ENCODE peak calls at places on chromosomes 12 and 14, in four cellular contexts. One of them, this sample, is unnamed.

GRCh38 chr14:32404784-32405573 is 75.9 kb downstream of the AKAP6 start:
- DNase-seq in suprapubic skin: no peak
- DNase-seq in aorta: no peak
- DNase-seq in K562: no peak
- DNase-seq in this sample: peak; percentile 41

GRCh38 chr14:100137173-100137572 is 22.3 kb downstream of the DEGS2 start:
- DNase-seq in suprapubic skin: no peak
- DNase-seq in aorta: no peak
- DNase-seq in K562: no peak
- DNase-seq in this sample: no peak

GRCh38 chr12:40104461-40105264 is 1.2 kb downstream of the SLC2A13 start:
- DNase-seq in suprapubic skin: peak; percentile 71
- DNase-seq in aorta: no peak
- DNase-seq in K562: peak; percentile 70
- DNase-seq in this sample: peak; percentile 26

GRCh38 chr12:124233041-124233836 is 61.7 kb upstream of the RFLNA start:
- DNase-seq in suprapubic skin: no peak
- DNase-seq in aorta: no peak
- DNase-seq in K562: no peak
- DNase-seq in this sample: no peak

GRCh38 chr14:32514236-32514635 is 185.1 kb downstream of the AKAP6 start:
- DNase-seq in suprapubic skin: no peak
- DNase-seq in aorta: no peak
- DNase-seq in K562: no peak
- DNase-seq in this sample: no peak

GRCh38 chr12:54195736-54196347 is 7.1 kb upstream of the SMUG1 start:
- DNase-seq in suprapubic skin: no peak
- DNase-seq in aorta: no peak
- DNase-seq in K562: peak; percentile 77
- DNase-seq in this sample: no peak

GRCh38 chr12:56324196-56324595 is 8.4 kb upstream of the CNPY2 start:
- DNase-seq in suprapubic skin: no peak
- DNase-seq in aorta: no peak
- DNase-seq in K562: no peak
- DNase-seq in this sample: no peak

GRCh38 chr14:75303415-75303814 is 24.8 kb downstream of the FOS start:
- DNase-seq in suprapubic skin: peak; percentile 75
- DNase-seq in aorta: peak; percentile 81
- DNase-seq in K562: peak; percentile 79
- DNase-seq in this sample: peak; percentile 61

GRCh38 chr12:131407221-131408035 is 303.5 kb upstream of the SFSWAP start:
- DNase-seq in suprapubic skin: no peak
- DNase-seq in aorta: no peak
- DNase-seq in K562: no peak
- DNase-seq in this sample: no peak

GRCh38 chr12:25585021-25585523 is 32.0 kb upstream of the LMNTD1 start:
- DNase-seq in suprapubic skin: no peak
- DNase-seq in aorta: no peak
- DNase-seq in K562: no peak
- DNase-seq in this sample: no peak

GRCh38 chr14:88818018-88818417 is 6.4 kb upstream of the TTC8 start:
- DNase-seq in suprapubic skin: no peak
- DNase-seq in aorta: no peak
- DNase-seq in K562: no peak
- DNase-seq in this sample: no peak

GRCh38 chr14:24113801-24114535 is 609 bp upstream of the DCAF11 start:
- DNase-seq in suprapubic skin: peak; percentile 94
- DNase-seq in aorta: peak; percentile 94
- DNase-seq in K562: peak; percentile 91
- DNase-seq in this sample: peak; percentile 92

GRCh38 chr14:79254069-79254775 is 957.1 kb downstream of the DIO2 start:
- DNase-seq in suprapubic skin: no peak
- DNase-seq in aorta: no peak
- DNase-seq in K562: no peak
- DNase-seq in this sample: no peak

GRCh38 chr12:57583008-57583831 is 7.8 kb upstream of the PIP4K2C start:
- DNase-seq in suprapubic skin: no peak
- DNase-seq in aorta: no peak
- DNase-seq in K562: peak; percentile 88
- DNase-seq in this sample: peak; percentile 56

GRCh38 chr14:72318648-72319047 is 386.4 kb downstream of the RGS6 start:
- DNase-seq in suprapubic skin: no peak
- DNase-seq in aorta: no peak
- DNase-seq in K562: no peak
- DNase-seq in this sample: no peak

GRCh38 chr14:96095581-96096476 is 56.7 kb downstream of the C14orf132 start:
- DNase-seq in suprapubic skin: peak; percentile 81
- DNase-seq in aorta: peak; percentile 63
- DNase-seq in K562: no peak
- DNase-seq in this sample: no peak

GRCh38 chr14:90759370-90760054 is 56.7 kb downstream of the TTC7B start:
- DNase-seq in suprapubic skin: no peak
- DNase-seq in aorta: no peak
- DNase-seq in K562: no peak
- DNase-seq in this sample: peak; percentile 56

DNA sequence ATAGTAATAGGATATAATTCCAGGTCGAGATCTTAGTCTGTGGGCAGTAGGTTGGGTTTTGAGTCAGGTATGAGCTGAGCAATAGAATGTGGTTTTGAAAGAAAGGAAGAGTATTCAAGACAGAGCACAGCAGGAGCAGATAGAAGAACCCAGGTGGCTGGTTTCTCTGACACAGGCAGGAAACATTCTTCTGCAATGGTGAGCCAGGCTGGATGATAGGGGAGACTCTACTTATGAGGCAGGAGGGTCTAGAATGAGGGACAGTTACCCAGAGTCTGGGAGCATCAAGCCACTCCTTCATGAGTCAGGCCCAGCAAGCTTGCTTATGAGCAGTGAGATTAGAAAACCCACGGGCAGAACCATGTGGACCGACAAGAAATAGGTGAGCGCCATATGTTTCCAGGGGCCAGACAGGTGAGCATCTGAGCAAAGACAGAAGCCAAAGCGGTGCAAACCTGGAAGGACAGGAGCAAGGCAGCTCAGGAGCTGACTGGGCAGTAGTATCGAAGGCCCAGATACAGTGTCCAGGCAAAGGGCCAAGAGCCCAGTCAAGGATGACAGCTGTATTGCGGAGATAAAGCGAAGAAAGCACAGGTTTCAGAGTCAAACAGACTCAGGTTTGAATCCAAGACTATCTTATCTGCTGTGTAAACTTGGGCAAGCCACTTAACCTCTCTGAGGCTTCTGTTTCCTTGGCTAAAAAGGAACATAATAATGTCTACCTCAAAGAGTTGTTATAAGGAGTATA is 22.5 kb upstream of the PCNX1 start:
- DNase-seq in suprapubic skin: no peak
- DNase-seq in aorta: no peak
- DNase-seq in K562: peak; percentile 73
- DNase-seq in this sample: no peak
- H3K27ac ChIP-seq in suprapubic skin: no peak overlapping the region
- H3K27ac ChIP-seq in aorta: no peak overlapping the region
- H3K27ac ChIP-seq in K562: no peak overlapping the region
- H3K27ac ChIP-seq in this sample: no peak overlapping the region

DNA sequence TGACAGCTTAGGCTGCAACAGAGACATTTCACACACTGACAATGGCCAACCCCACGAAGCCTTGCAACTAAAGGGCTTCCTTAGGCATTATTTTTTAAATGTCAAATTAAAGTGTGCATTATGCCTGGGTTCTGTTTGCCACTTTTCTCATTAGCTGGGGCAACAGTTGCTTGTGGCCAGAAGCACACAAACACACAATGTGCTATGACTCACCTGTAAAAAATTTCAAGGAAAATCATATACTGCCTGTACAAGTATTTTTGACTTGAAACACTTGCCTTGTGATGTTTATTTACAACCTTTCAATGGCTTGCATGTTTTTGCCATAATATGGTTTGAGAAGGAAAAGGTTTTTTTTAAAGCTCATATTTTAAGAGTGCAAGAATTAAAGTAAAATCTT is 1.9 kb downstream of the NTN4 start:
- DNase-seq in suprapubic skin: no peak
- DNase-seq in aorta: no peak
- DNase-seq in K562: no peak
- DNase-seq in this sample: no peak
- H3K4me3 ChIP-seq in suprapubic skin: peak overlapping the region; percentile 66
- H3K4me3 ChIP-seq in aorta: no peak overlapping the region
- H3K4me3 ChIP-seq in K562: no peak overlapping the region
- H3K4me3 ChIP-seq in this sample: peak overlapping the region; percentile 71

DNA sequence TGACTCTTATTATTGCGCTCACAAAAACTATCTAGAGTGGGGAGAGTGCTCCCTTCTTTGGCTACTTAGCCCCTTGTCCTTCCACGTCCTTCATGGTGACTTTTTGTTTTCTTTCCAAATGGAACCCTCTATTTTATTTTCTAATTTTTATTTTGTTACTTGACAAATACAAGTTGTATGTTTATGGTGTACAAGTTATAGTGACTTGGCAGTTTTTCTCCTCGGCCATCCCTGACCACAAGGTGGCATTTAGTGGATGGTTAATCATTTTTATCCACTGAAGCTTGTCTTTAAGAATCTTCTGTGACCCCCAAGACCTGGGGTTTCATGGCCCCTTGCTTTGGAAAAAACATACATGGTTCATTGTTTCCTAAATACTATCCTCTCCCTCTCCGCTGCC is 70.1 kb downstream of the NKX2-1 start:
- DNase-seq in suprapubic skin: no peak
- DNase-seq in aorta: no peak
- DNase-seq in K562: no peak
- DNase-seq in this sample: no peak
- H3K27me3 ChIP-seq in suprapubic skin: no peaks in the 10 kb centered on the region
- H3K27me3 ChIP-seq in aorta: no peaks in the 10 kb centered on the region
- H3K27me3 ChIP-seq in K562: no peaks in the 10 kb centered on the region
- H3K27me3 ChIP-seq in this sample: no peaks in the 10 kb centered on the region

GRCh38 chr12:58668831-58669230 is 251.5 kb downstream of the LRIG3 start:
- DNase-seq in suprapubic skin: no peak
- DNase-seq in aorta: no peak
- DNase-seq in K562: no peak
- DNase-seq in this sample: no peak
- H3K27ac ChIP-seq in suprapubic skin: no peak overlapping the region
- H3K27ac ChIP-seq in aorta: no peak overlapping the region
- H3K27ac ChIP-seq in K562: no peak overlapping the region
- H3K27ac ChIP-seq in this sample: no peak overlapping the region

GRCh38 chr12:30500532-30500931 is 195.1 kb downstream of the IPO8 start:
- DNase-seq in suprapubic skin: no peak
- DNase-seq in aorta: no peak
- DNase-seq in K562: no peak
- DNase-seq in this sample: no peak

GRCh38 chr12:30508205-30508967 is 187.3 kb downstream of the IPO8 start:
- DNase-seq in suprapubic skin: no peak
- DNase-seq in aorta: no peak
- DNase-seq in K562: no peak
- DNase-seq in this sample: no peak

GRCh38 chr12:30507576-30507975 is 188.1 kb downstream of the IPO8 start:
- DNase-seq in suprapubic skin: no peak
- DNase-seq in aorta: no peak
- DNase-seq in K562: no peak
- DNase-seq in this sample: no peak

GRCh38 chr12:30501718-30502117 is 194.0 kb downstream of the IPO8 start:
- DNase-seq in suprapubic skin: no peak
- DNase-seq in aorta: no peak
- DNase-seq in K562: no peak
- DNase-seq in this sample: no peak

DNA sequence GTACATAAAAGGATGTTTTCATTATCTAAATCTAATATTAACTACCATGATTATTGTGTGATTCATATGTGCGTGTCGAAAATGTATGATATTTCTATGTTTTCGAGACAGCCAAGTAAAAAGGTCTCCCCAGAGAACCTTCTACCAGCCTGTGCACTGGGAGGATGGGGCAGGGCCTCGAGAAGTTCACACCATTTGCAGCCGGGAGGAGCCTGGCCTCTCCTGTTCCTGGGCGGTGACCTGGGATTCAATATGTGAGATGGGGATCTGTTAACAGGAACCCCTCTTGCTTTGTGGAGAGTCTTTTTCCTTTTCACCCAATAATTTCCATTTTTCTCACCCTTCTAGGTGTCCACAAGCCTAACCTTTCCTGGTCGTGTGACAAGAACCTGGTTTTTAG is 189.3 kb downstream of the IPO8 start:
- DNase-seq in suprapubic skin: no peak
- DNase-seq in aorta: no peak
- DNase-seq in K562: no peak
- DNase-seq in this sample: no peak
- H3K4me3 ChIP-seq in suprapubic skin: no peak overlapping the region
- H3K4me3 ChIP-seq in aorta: no peak overlapping the region
- H3K4me3 ChIP-seq in K562: no peak overlapping the region
- H3K4me3 ChIP-seq in this sample: no peak overlapping the region

GRCh38 chr14:22721213-22721612 is 45.3 kb upstream of the OXA1L start:
- DNase-seq in suprapubic skin: no peak
- DNase-seq in aorta: no peak
- DNase-seq in K562: no peak
- DNase-seq in this sample: no peak

GRCh38 chr14:22718091-22718490 is 48.4 kb upstream of the OXA1L start:
- DNase-seq in suprapubic skin: no peak
- DNase-seq in aorta: no peak
- DNase-seq in K562: no peak
- DNase-seq in this sample: no peak

GRCh38 chr14:22726012-22726411 is 40.5 kb upstream of the OXA1L start:
- DNase-seq in suprapubic skin: no peak
- DNase-seq in aorta: no peak
- DNase-seq in K562: no peak
- DNase-seq in this sample: no peak

GRCh38 chr14:22723814-22724213 is 42.7 kb upstream of the OXA1L start:
- DNase-seq in suprapubic skin: no peak
- DNase-seq in aorta: no peak
- DNase-seq in K562: no peak
- DNase-seq in this sample: no peak
- H3K27me3 ChIP-seq in suprapubic skin: no peaks in the 10 kb centered on the region
- H3K27me3 ChIP-seq in aorta: no peaks in the 10 kb centered on the region
- H3K27me3 ChIP-seq in K562: no peaks in the 10 kb centered on the region
- H3K27me3 ChIP-seq in this sample: no peaks in the 10 kb centered on the region

DNA sequence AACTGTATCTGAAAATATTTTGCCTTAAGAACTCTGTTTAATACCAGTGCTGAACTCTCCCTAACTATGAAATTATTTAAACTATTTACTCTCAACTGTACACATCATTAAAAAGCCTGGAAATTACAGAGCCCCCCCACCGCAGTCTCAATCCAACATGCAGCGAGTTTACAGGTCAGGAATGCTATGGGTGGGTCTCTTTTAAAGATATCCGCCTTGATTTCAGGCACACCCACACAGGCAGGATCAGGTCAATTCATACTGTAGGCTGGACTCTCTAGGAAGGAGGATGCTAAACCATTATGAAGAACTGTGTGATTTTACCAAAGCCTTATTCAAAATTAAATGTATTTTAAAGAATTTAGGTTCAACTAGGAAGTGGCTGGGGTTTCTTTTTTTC is 16.5 kb downstream of the SPTLC2 start:
- DNase-seq in suprapubic skin: no peak
- DNase-seq in aorta: no peak
- DNase-seq in K562: peak; percentile 17
- DNase-seq in this sample: no peak
- H3K27ac ChIP-seq in suprapubic skin: no peak overlapping the region
- H3K27ac ChIP-seq in aorta: no peak overlapping the region
- H3K27ac ChIP-seq in K562: no peak overlapping the region
- H3K27ac ChIP-seq in this sample: no peak overlapping the region

This sample was measured in heart left ventricle.